ENCODE peak calls at places on chromosomes 13 and 19, in ten cellular contexts. U is epithelial cell of esophagus, P is RWPE1, E is T-helper 9 cell, C is psoas muscle, H is non-pigmented ciliary epithelial cell, M is T follicular helper cell, T is iris pigment epithelial cell, D is frontal cortex, I is foreskin fibroblast. G is an unnamed sample.

GRCh38 chr13:73828811-73829210 is 305.4 kb downstream of the KLF12 start:
- DNase-seq in H (no peak), I (no peak), E (no peak), M (no peak), T (no peak), P (no peak), U (no peak), C (no peak), D (no peak), G (no peak)

GRCh38 chr19:16714702-16715294 is 4.8 kb upstream of the NWD1 start:
- DNase-seq in C (peak), P (peak), U (peak), H (no peak), D (no peak), T (peak), E (peak), M (peak), I (peak), G (peak)

GRCh38 chr19:9498183-9498902 is at the start of gene ZNF560:
- DNase-seq in C (no peak), P (no peak), H (peak), E (no peak), T (peak), I (peak), M (no peak), D (no peak), U (peak), G (peak)

GRCh38 chr13:83365723-83366122 is 516.6 kb downstream of the SLITRK1 start:
- DNase-seq in T (no peak), H (no peak), U (no peak), C (no peak), M (no peak), E (no peak), P (no peak), I (no peak), D (no peak), G (no peak)

GRCh38 chr13:31611214-31611613 is 128.1 kb upstream of the RXFP2 start:
- DNase-seq in H (no peak), P (no peak), E (no peak), D (no peak), I (no peak), U (no peak), M (no peak), T (no peak), C (no peak), G (no peak)

GRCh38 chr13:40251343-40252032 is 415.0 kb downstream of the FOXO1 start:
- DNase-seq in H (no peak), D (no peak), E (no peak), P (no peak), I (peak), U (peak), T (peak), M (no peak), C (no peak), G (no peak)

GRCh38 chr19:45140533-45140932 is 20.2 kb downstream of the NKPD1 start:
- DNase-seq in H (no peak), C (no peak), T (no peak), M (no peak), U (no peak), I (no peak), P (no peak), D (peak), E (no peak), G (no peak)

GRCh38 chr13:106286811-106287210 is 248.7 kb downstream of the EFNB2 start:
- DNase-seq in C (no peak), I (no peak), H (no peak), M (no peak), E (no peak), T (peak), D (no peak), U (no peak), P (no peak), G (peak)

GRCh38 chr19:315811-316210 is 24.6 kb upstream of the PLPP2 start:
- DNase-seq in P (no peak), H (no peak), U (no peak), C (no peak), E (no peak), M (no peak), D (no peak), I (no peak), T (no peak), G (no peak)

GRCh38 chr13:30159446-30159839 is 147.9 kb downstream of the KATNAL1 start:
- DNase-seq in D (no peak), U (peak), E (no peak), I (peak), M (no peak), T (peak), H (peak), P (peak), C (no peak), G (peak)

GRCh38 chr19:28577199-28577598 is 635.8 kb downstream of the UQCRFS1 start:
- DNase-seq in E (no peak), U (no peak), D (no peak), T (no peak), I (no peak), P (no peak), M (no peak), H (no peak), C (no peak), G (peak)

GRCh38 chr19:23318143-23318542 is 67.9 kb upstream of the ZNF724 start:
- DNase-seq in U (peak), C (no peak), T (peak), M (no peak), P (peak), H (no peak), E (no peak), D (no peak), I (peak), G (peak)